ENCODE peak calls at places on chromosomes 11 and 22, in four cellular contexts. U is SK-N-SH, N is GM12878, I is HepG2. P is an unnamed sample.
A peak's percentile ranks its signal among the peaks of the same experiment; 100 is the strongest.

GRCh38 chr11:115912484-115912945 is 408.3 kb upstream of the CADM1 start:
- DNase-seq in U (no peak), N (no peak), I (no peak), P (no peak)

GRCh38 chr11:118079507-118079906 is 2.6 kb downstream of the TMPRSS4 start:
- DNase-seq in U (no peak), N (no peak), I (no peak), P (no peak)

GRCh38 chr11:125345706-125346561 is 150.1 kb downstream of the FEZ1 start:
- DNase-seq in U (peak; percentile 84), N (no peak), I (peak; percentile 15), P (peak; percentile 72)

GRCh38 chr11:47714554-47715081 is 551 bp downstream of the AGBL2 start:
- DNase-seq in U (no peak), N (no peak), I (no peak), P (no peak)

GRCh38 chr22:31075961-31076360 is 5.2 kb upstream of the SMTN start:
- DNase-seq in U (no peak), N (no peak), I (no peak), P (no peak)

GRCh38 chr11:65539401-65540289 is 14.8 kb downstream of the SCYL1 start:
- DNase-seq in U (peak; percentile 88), N (no peak), I (no peak), P (no peak)

GRCh38 chr11:116701876-116702275 is 70.9 kb downstream of the BUD13 start:
- DNase-seq in U (peak; percentile 4), N (no peak), I (no peak), P (no peak)

GRCh38 chr11:68191661-68192579 is 21.2 kb downstream of the KMT5B start:
- DNase-seq in U (no peak), N (no peak), I (no peak), P (no peak)

GRCh38 chr11:90229791-90230190 is 6.9 kb upstream of the CHORDC1 start:
- DNase-seq in U (no peak), N (no peak), I (no peak), P (no peak)

GRCh38 chr11:650482-650881 is 13.4 kb downstream of the DRD4 start:
- DNase-seq in U (no peak), N (no peak), I (no peak), P (no peak)

GRCh38 chr22:22452211-22452610 is 56.3 kb downstream of the ZNF280B start:
- DNase-seq in U (no peak), N (no peak), I (no peak), P (no peak)

GRCh38 chr11:12509371-12509770 is 132.0 kb downstream of the PARVA start:
- DNase-seq in U (no peak), N (no peak), I (no peak), P (no peak)

DNA sequence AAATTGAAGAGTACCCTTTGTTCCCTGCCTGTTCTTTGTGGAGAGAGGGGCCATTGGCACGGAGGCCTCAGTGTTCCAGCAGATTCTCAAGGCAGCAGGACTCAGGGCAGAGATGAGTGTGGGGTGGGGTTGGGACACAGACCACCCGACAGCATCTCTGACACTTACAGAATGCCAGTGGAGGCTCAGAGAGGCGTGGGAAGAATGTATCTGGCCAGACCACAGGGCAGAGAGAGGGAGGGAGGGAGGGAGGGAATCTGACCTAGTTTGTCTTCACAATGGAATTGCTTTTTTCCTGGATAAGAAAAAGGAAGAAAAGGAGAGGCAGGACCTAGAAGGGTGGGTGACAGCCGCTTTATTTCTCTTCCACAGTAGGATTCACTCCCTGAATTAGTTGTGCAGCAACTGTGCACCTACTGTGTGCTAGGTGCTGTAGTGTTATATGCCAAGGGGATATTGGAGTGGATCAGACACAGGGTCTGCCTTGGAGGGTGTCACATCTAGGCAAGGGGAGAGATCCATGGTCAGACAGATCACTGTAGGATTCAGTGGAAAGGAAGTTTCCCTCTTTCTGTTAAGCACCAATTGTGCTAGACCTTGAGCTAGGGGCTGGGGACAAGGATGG is 3.7 kb downstream of the KCNK4 start:
- DNase-seq in U (no peak), N (no peak), I (no peak), P (no peak)
- TF ChIP-seq SMC3 in U (no peak), N (no peak), I (no peak), P (no peak)

GRCh38 chr11:17250561-17251350 is 25.8 kb upstream of the NUCB2 start:
- DNase-seq in U (no peak), N (no peak), I (no peak), P (no peak)
- TF ChIP-seq ZBTB33 in U (no peak), N (no peak), I (no peak), P (no peak)

DNA sequence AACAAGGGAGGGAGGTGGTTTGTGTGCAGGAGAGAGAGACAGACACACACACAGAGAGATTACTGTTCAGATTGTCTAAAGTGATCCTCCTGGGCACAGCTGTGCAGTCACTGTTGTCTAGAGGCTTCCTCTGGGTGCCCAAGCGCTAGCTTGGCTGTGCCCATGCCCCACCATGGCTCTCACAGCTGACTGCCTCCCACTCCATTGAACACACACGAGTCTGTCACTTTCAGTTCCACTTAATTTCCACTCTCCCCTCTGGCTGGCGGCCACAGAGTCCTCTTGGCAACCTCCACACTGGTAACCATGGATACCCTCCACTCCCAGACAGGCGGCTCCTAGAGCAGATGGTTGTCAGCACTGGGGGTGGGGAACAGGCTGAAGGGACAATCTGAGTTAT is 29.1 kb downstream of the MAP6 start:
- DNase-seq in U (peak; percentile 75), N (peak; percentile 17), I (no peak), P (peak; percentile 27)
- TF ChIP-seq SMC3 in U (peak; percentile 8), N (no peak), I (no peak), P (no peak)

DNA sequence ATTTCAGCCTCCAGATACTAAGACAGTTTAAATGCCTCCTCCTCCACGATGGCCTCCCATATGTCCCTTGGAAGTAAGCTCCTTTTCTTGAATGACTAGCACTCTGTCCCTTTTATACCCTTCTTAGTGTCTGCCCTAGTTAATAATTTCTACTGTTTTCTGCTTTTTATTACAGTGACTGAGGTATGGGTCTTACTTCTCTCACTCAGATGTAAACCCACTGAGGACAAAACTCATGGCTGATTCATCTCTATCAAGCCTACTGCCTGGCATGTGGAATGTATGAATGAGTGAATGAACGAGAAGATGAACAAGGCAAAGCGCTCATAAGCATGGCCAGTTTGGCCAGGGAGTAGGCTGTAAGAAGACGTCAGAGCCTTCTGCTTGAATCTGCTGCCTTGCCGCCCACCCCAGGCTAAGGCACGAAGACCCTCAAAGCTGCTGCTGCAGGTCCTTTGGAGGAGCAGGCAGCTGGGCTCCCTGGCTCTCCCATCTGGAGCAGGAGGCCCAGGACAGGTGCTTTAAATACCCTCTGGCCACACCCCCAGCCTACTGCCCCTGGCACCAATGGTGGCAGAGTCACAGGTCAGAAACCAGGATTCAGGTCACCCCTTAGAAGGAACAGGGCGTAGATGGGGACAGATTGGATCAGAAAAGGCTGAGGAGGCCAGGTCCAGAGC is 8.2 kb upstream of the PGA3 start:
- DNase-seq in U (no peak), N (no peak), I (no peak), P (no peak)
- TF ChIP-seq ZBTB33 in U (no peak), N (no peak), I (no peak), P (no peak)

DNA sequence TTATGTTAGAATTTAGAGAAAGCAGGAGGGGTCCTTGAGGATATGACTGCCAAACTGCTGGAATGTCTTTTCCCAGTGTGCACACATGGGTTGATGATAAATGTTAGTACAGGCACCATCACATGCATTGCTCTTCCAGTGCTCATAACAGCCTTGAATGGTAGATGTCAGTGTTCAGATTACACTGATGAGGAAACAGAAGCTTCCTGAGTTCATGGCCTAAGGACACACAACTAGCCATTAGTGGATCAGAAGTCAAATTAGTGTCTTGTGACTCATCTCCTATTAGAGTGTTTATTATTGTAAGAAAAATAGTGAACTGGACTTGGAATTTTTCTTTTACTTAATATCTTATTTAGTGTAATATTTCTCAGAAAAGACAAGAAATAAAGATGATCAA is 241.5 kb downstream of the DDX10 start:
- DNase-seq in U (peak; percentile 55), N (no peak), I (peak; percentile 34), P (no peak)
- TF ChIP-seq SMC3 in U (no peak), N (no peak), I (no peak), P (no peak)

DNA sequence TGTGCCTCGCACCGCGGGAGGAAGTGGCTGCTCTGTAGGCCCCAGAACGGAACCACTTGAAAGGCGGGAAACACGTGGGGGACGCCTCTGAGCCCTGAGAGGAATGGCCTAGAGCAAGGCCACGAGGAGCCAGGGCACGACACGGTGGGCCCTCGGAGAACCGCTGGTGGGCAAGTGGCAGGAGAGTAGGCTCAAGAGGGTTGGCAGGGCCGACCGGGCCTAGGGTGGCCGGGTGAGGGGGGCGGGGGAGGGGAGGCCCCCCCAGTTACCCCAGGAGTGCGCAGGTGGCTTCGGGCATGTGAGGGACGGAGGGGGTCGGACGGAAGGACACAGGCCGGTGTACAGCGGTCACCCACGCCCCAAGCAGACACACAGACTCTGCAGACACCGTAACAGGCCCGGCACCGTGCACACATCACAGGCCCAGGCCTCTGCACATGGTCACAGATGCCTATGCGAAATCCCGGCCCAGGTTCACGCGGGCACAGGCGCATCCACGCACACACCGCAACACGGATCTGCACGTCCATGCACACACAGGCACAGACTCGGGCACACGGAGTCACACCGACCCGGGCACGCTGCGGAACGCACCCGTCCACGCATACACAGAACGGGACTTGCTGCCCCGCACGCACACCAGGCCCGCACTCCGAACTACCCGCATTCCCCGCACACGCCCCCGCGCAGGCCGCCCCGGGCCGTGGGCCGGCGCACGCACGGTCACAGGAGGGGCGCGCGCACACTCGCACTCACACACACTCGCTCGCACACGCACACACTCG is at the start of gene MGAT3:
- DNase-seq in U (peak; percentile 57), N (no peak), I (no peak), P (no peak)
- TF ChIP-seq ZBTB33 in U (no peak), N (peak; percentile 60), I (no peak), P (peak; percentile 52)